ENCODE peak calls at places on chromosomes 6 and 20, in six cellular contexts. One of them, this sample, is unnamed.

GRCh38 chr20:38219006-38219950 is 41.3 kb downstream of the KIAA1755 start:
- DNase-seq in dorsolateral prefrontal cortex: no peak
- DNase-seq in GM12878: no peak
- DNase-seq in Calu3: no peak
- DNase-seq in NB4: no peak
- DNase-seq in upper lobe of right lung: peak
- DNase-seq in this sample: no peak

GRCh38 chr6:76852776-76853175 is 610.5 kb downstream of the HTR1B start:
- DNase-seq in dorsolateral prefrontal cortex: no peak
- DNase-seq in upper lobe of right lung: no peak
- DNase-seq in NB4: no peak
- DNase-seq in GM12878: no peak
- DNase-seq in Calu3: no peak
- DNase-seq in this sample: no peak

GRCh38 chr6:144493035-144493910 is 208.1 kb downstream of the UTRN start:
- DNase-seq in GM12878: no peak
- DNase-seq in Calu3: no peak
- DNase-seq in NB4: no peak
- DNase-seq in dorsolateral prefrontal cortex: no peak
- DNase-seq in upper lobe of right lung: no peak
- DNase-seq in this sample: no peak

GRCh38 chr20:24783631-24784492 is 165.2 kb upstream of the CST7 start:
- DNase-seq in dorsolateral prefrontal cortex: peak
- DNase-seq in Calu3: peak
- DNase-seq in upper lobe of right lung: peak
- DNase-seq in GM12878: peak
- DNase-seq in NB4: peak
- DNase-seq in this sample: no peak

GRCh38 chr6:164109770-164110140 is 695.2 kb downstream of the QKI start:
- DNase-seq in dorsolateral prefrontal cortex: no peak
- DNase-seq in Calu3: no peak
- DNase-seq in NB4: peak
- DNase-seq in GM12878: no peak
- DNase-seq in upper lobe of right lung: no peak
- DNase-seq in this sample: no peak

GRCh38 chr6:42095776-42096541 is 45.6 kb downstream of the TAF8 start:
- DNase-seq in GM12878: no peak
- DNase-seq in NB4: no peak
- DNase-seq in upper lobe of right lung: no peak
- DNase-seq in dorsolateral prefrontal cortex: no peak
- DNase-seq in Calu3: no peak
- DNase-seq in this sample: no peak

GRCh38 chr20:39155996-39156395 is 193.9 kb downstream of the DHX35 start:
- DNase-seq in NB4: no peak
- DNase-seq in GM12878: no peak
- DNase-seq in upper lobe of right lung: no peak
- DNase-seq in Calu3: no peak
- DNase-seq in dorsolateral prefrontal cortex: no peak
- DNase-seq in this sample: no peak

GRCh38 chr20:34768105-34768504 is 57.3 kb downstream of the NCOA6 start:
- DNase-seq in Calu3: no peak
- DNase-seq in NB4: no peak
- DNase-seq in upper lobe of right lung: no peak
- DNase-seq in dorsolateral prefrontal cortex: no peak
- DNase-seq in GM12878: no peak
- DNase-seq in this sample: no peak

GRCh38 chr6:84579404-84579803 is 185.0 kb downstream of the TBX18 start:
- DNase-seq in GM12878: no peak
- DNase-seq in Calu3: no peak
- DNase-seq in NB4: no peak
- DNase-seq in dorsolateral prefrontal cortex: no peak
- DNase-seq in upper lobe of right lung: no peak
- DNase-seq in this sample: no peak

GRCh38 chr6:55198708-55199107 is 24.4 kb downstream of the HCRTR2 start:
- DNase-seq in GM12878: no peak
- DNase-seq in Calu3: no peak
- DNase-seq in NB4: no peak
- DNase-seq in dorsolateral prefrontal cortex: no peak
- DNase-seq in upper lobe of right lung: no peak
- DNase-seq in this sample: no peak

GRCh38 chr6:32973934-32974333 is 5.5 kb downstream of the BRD2 start:
- DNase-seq in Calu3: peak
- DNase-seq in upper lobe of right lung: no peak
- DNase-seq in GM12878: no peak
- DNase-seq in NB4: peak
- DNase-seq in dorsolateral prefrontal cortex: no peak
- DNase-seq in this sample: no peak

GRCh38 chr6:146620655-146621054 is 21.9 kb downstream of the ADGB start:
- DNase-seq in Calu3: no peak
- DNase-seq in GM12878: no peak
- DNase-seq in dorsolateral prefrontal cortex: no peak
- DNase-seq in NB4: peak
- DNase-seq in upper lobe of right lung: no peak
- DNase-seq in this sample: no peak

GRCh38 chr20:51695574-51696303 is 72.5 kb downstream of the ATP9A start:
- DNase-seq in NB4: peak
- DNase-seq in Calu3: peak
- DNase-seq in upper lobe of right lung: no peak
- DNase-seq in dorsolateral prefrontal cortex: no peak
- DNase-seq in GM12878: no peak
- DNase-seq in this sample: no peak

GRCh38 chr6:148925701-148926100 is 178.9 kb downstream of the UST start:
- DNase-seq in upper lobe of right lung: no peak
- DNase-seq in Calu3: no peak
- DNase-seq in NB4: no peak
- DNase-seq in dorsolateral prefrontal cortex: no peak
- DNase-seq in GM12878: no peak
- DNase-seq in this sample: no peak

GRCh38 chr6:150628908-150629307 is 29.2 kb downstream of the PLEKHG1 start:
- DNase-seq in Calu3: no peak
- DNase-seq in GM12878: no peak
- DNase-seq in NB4: no peak
- DNase-seq in dorsolateral prefrontal cortex: no peak
- DNase-seq in upper lobe of right lung: no peak
- DNase-seq in this sample: no peak

GRCh38 chr6:33665957-33666356 is 44.8 kb downstream of the ITPR3 start:
- DNase-seq in GM12878: no peak
- DNase-seq in dorsolateral prefrontal cortex: no peak
- DNase-seq in NB4: peak
- DNase-seq in Calu3: no peak
- DNase-seq in upper lobe of right lung: no peak
- DNase-seq in this sample: no peak

GRCh38 chr6:138601128-138601527 is 101.8 kb upstream of the NHSL1 start:
- DNase-seq in NB4: peak
- DNase-seq in dorsolateral prefrontal cortex: no peak
- DNase-seq in upper lobe of right lung: no peak
- DNase-seq in GM12878: no peak
- DNase-seq in Calu3: no peak
- DNase-seq in this sample: no peak

GRCh38 chr20:38270869-38271608 is 10.5 kb upstream of the KIAA1755 start:
- DNase-seq in Calu3: peak
- DNase-seq in GM12878: no peak
- DNase-seq in upper lobe of right lung: no peak
- DNase-seq in NB4: peak
- DNase-seq in dorsolateral prefrontal cortex: no peak
- DNase-seq in this sample: no peak

GRCh38 chr6:68226460-68226859 is 408.6 kb upstream of the ADGRB3 start:
- DNase-seq in GM12878: no peak
- DNase-seq in NB4: peak
- DNase-seq in dorsolateral prefrontal cortex: no peak
- DNase-seq in Calu3: no peak
- DNase-seq in upper lobe of right lung: no peak
- DNase-seq in this sample: no peak

GRCh38 chr6:67121115-67121514 is 1414.1 kb upstream of the EYS start:
- DNase-seq in Calu3: no peak
- DNase-seq in NB4: no peak
- DNase-seq in upper lobe of right lung: no peak
- DNase-seq in dorsolateral prefrontal cortex: no peak
- DNase-seq in GM12878: no peak
- DNase-seq in this sample: no peak

GRCh38 chr6:23477576-23477975 is 648.4 kb upstream of the NRSN1 start:
- DNase-seq in GM12878: no peak
- DNase-seq in Calu3: no peak
- DNase-seq in NB4: no peak
- DNase-seq in dorsolateral prefrontal cortex: no peak
- DNase-seq in upper lobe of right lung: no peak
- DNase-seq in this sample: no peak

GRCh38 chr6:142900467-142900961 is 44.5 kb downstream of the HIVEP2 start:
- DNase-seq in GM12878: no peak
- DNase-seq in NB4: no peak
- DNase-seq in dorsolateral prefrontal cortex: no peak
- DNase-seq in upper lobe of right lung: no peak
- DNase-seq in Calu3: no peak
- DNase-seq in this sample: no peak

GRCh38 chr6:75222261-75222660 is 16.4 kb upstream of the COL12A1 start:
- DNase-seq in upper lobe of right lung: no peak
- DNase-seq in GM12878: no peak
- DNase-seq in Calu3: no peak
- DNase-seq in dorsolateral prefrontal cortex: no peak
- DNase-seq in NB4: no peak
- DNase-seq in this sample: no peak

GRCh38 chr6:17156966-17157365 is 55.1 kb downstream of the STMND1 start:
- DNase-seq in Calu3: no peak
- DNase-seq in dorsolateral prefrontal cortex: no peak
- DNase-seq in upper lobe of right lung: no peak
- DNase-seq in GM12878: no peak
- DNase-seq in NB4: no peak
- DNase-seq in this sample: no peak
- TF ChIP-seq CTCF in Calu3: no peak
- TF ChIP-seq CTCF in dorsolateral prefrontal cortex: no peak
- TF ChIP-seq CTCF in upper lobe of right lung: no peak
- TF ChIP-seq CTCF in GM12878: no peak
- TF ChIP-seq CTCF in NB4: no peak
- TF ChIP-seq CTCF in this sample: no peak

DNA sequence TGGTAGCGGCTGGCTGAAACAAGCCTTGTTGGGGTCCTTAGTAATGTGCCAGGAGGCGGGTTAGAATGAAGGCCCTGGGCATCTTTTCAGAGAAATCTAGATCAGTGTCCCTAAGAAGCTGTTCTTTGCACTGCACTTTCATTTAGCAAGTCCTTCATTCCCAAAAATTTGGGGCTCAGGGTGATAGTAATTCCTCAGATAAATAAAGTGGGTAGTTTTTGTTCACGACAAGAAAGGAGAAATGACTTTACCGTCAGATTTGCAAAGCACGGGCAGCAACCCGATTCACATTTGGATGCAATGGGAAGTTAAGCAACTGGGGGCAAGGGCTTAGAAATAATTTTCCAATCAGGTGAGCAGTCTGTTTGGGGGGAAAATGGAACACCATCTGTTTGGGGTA is 3.2 kb downstream of the INSM1 start:
- DNase-seq in GM12878: no peak
- DNase-seq in upper lobe of right lung: no peak
- DNase-seq in NB4: no peak
- DNase-seq in Calu3: no peak
- DNase-seq in dorsolateral prefrontal cortex: no peak
- DNase-seq in this sample: no peak
- TF ChIP-seq CTCF in GM12878: no peak
- TF ChIP-seq CTCF in upper lobe of right lung: no peak
- TF ChIP-seq CTCF in NB4: no peak
- TF ChIP-seq CTCF in Calu3: no peak
- TF ChIP-seq CTCF in dorsolateral prefrontal cortex: no peak
- TF ChIP-seq CTCF in this sample: no peak

GRCh38 chr6:132304891-132305305 is 96.4 kb downstream of the MOXD1 start:
- DNase-seq in upper lobe of right lung: peak
- DNase-seq in NB4: no peak
- DNase-seq in dorsolateral prefrontal cortex: no peak
- DNase-seq in GM12878: no peak
- DNase-seq in Calu3: no peak
- DNase-seq in this sample: no peak

GRCh38 chr6:132298344-132298949 is 102.8 kb downstream of the MOXD1 start:
- DNase-seq in GM12878: no peak
- DNase-seq in NB4: peak
- DNase-seq in upper lobe of right lung: no peak
- DNase-seq in dorsolateral prefrontal cortex: no peak
- DNase-seq in Calu3: peak
- DNase-seq in this sample: no peak

DNA sequence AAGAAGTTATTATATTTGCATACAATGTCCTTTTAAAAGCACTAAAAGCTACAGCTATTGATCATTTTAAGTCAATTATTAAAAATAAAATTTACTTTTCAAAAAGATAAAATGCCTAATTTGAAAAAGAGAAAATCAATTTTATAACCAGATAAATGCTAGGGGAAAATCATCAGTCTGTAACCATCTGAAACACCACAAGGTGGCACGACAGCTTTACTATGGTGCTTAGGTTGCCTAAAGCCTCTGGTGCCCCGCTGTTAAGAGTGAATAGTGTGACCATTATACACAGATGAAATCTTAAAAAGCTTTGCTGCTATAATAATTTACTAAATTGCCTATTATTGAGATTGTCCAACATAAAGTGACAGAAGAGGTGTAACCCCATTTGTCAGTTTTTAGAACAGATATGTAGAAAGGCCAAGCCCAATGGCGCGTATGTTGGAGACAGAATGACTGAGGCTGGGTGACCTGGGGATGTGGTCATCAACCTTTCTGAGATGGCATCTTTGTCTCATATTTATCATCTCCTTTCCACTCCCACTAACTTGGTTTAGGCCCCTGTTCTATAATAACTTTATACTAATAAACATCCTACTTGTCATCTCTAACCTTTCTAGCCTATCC is 100.8 kb downstream of the MOXD1 start:
- DNase-seq in GM12878: no peak
- DNase-seq in dorsolateral prefrontal cortex: no peak
- DNase-seq in Calu3: peak
- DNase-seq in NB4: peak
- DNase-seq in upper lobe of right lung: no peak
- DNase-seq in this sample: no peak
- TF ChIP-seq CTCF in GM12878: peak
- TF ChIP-seq CTCF in dorsolateral prefrontal cortex: peak
- TF ChIP-seq CTCF in Calu3: peak
- TF ChIP-seq CTCF in NB4: peak
- TF ChIP-seq CTCF in upper lobe of right lung: peak
- TF ChIP-seq CTCF in this sample: peak

GRCh38 chr20:48821261-48821910 is 6.4 kb downstream of the PREX1 start:
- DNase-seq in Calu3: no peak
- DNase-seq in NB4: peak
- DNase-seq in dorsolateral prefrontal cortex: no peak
- DNase-seq in GM12878: no peak
- DNase-seq in upper lobe of right lung: no peak
- DNase-seq in this sample: no peak
- TF ChIP-seq CTCF in Calu3: no peak
- TF ChIP-seq CTCF in NB4: no peak
- TF ChIP-seq CTCF in dorsolateral prefrontal cortex: no peak
- TF ChIP-seq CTCF in GM12878: no peak
- TF ChIP-seq CTCF in upper lobe of right lung: no peak
- TF ChIP-seq CTCF in this sample: no peak

GRCh38 chr6:113732384-113732966 is 124.7 kb upstream of the MARCKS start:
- DNase-seq in dorsolateral prefrontal cortex: no peak
- DNase-seq in NB4: no peak
- DNase-seq in Calu3: no peak
- DNase-seq in upper lobe of right lung: no peak
- DNase-seq in GM12878: no peak
- DNase-seq in this sample: no peak
- TF ChIP-seq CTCF in dorsolateral prefrontal cortex: peak
- TF ChIP-seq CTCF in NB4: no peak
- TF ChIP-seq CTCF in Calu3: no peak
- TF ChIP-seq CTCF in upper lobe of right lung: no peak
- TF ChIP-seq CTCF in GM12878: no peak
- TF ChIP-seq CTCF in this sample: no peak

This sample was measured in D721Med.